ENCODE peak calls at places on chromosomes 2 and 18, in ten cellular contexts. P is AML-193; N is COLO829; B is cardiac fibroblast; Y is neuronal stem cell; W is pancreas; S is GM12865; H is AG09309; O is LoVo; D is stimulated activated CD4-positive, alpha-beta T cell treated with anti-CD3 and anti-CD28 coated beads, Interleukin-2, amount 100 ng/mL, for 48 hours. M is an unnamed sample.

GRCh38 chr2:56715670-56716069 is 531.9 kb downstream of the CCDC85A start:
- DNase-seq in D (no peak), W (no peak), N (no peak), S (no peak), B (no peak), H (no peak), P (no peak), Y (no peak), O (no peak), M (no peak)

GRCh38 chr2:197210450-197210849 is 100.1 kb downstream of the ANKRD44 start:
- DNase-seq in O (no peak), P (no peak), W (no peak), S (no peak), B (no peak), H (no peak), Y (no peak), N (no peak), D (no peak), M (no peak)

GRCh38 chr18:64379662-64380061 is 230.8 kb upstream of the LINC00305 start:
- DNase-seq in W (no peak), P (no peak), D (no peak), B (no peak), S (no peak), Y (no peak), N (no peak), H (no peak), O (no peak), M (no peak)

GRCh38 chr18:65938592-65939372 is 188.0 kb downstream of the CDH7 start:
- DNase-seq in W (no peak), H (no peak), P (peak; percentile 50), Y (no peak), O (no peak), S (peak; percentile 36), B (peak; percentile 7), D (no peak), N (peak; percentile 48), M (no peak)

GRCh38 chr2:10688921-10689807 is 611 bp downstream of the NOL10 start:
- DNase-seq in O (no peak), Y (peak; percentile 14), D (no peak), H (no peak), P (no peak), W (peak; percentile 42), N (no peak), B (no peak), S (no peak), M (peak; percentile 68)

GRCh38 chr2:216339456-216340279 is 32.6 kb downstream of the MARCHF4 start:
- DNase-seq in Y (peak; percentile 69), N (no peak), D (no peak), P (no peak), O (no peak), S (no peak), B (peak; percentile 87), H (no peak), W (no peak), M (peak; percentile 69)

GRCh38 chr2:169840747-169841142 is 13.5 kb downstream of the UBR3 start:
- DNase-seq in S (no peak), N (no peak), W (no peak), P (no peak), D (no peak), O (no peak), B (no peak), Y (no peak), H (no peak), M (no peak)

GRCh38 chr18:616380-616995 is 19.7 kb downstream of the CLUL1 start:
- DNase-seq in S (peak; percentile 40), N (peak; percentile 20), P (peak; percentile 53), W (no peak), B (peak; percentile 76), D (no peak), O (peak; percentile 62), H (no peak), Y (no peak), M (peak; percentile 30)

GRCh38 chr18:6785001-6785400 is 55.5 kb downstream of the ARHGAP28 start:
- DNase-seq in O (no peak), B (peak; percentile 25), H (no peak), W (no peak), S (no peak), D (no peak), N (no peak), Y (no peak), P (no peak), M (no peak)

GRCh38 chr2:193837368-193837767 is 1642.6 kb upstream of the TMEFF2 start:
- DNase-seq in B (peak; percentile 56), Y (no peak), P (no peak), S (no peak), H (peak; percentile 11), W (no peak), O (no peak), D (no peak), N (no peak), M (peak; percentile 27)

GRCh38 chr2:32947484-32948143 is 861 bp downstream of the LTBP1 start:
- DNase-seq in H (no peak), D (peak; percentile 6), W (peak; percentile 26), S (peak; percentile 41), B (peak; percentile 55), N (no peak), Y (peak; percentile 60), P (no peak), O (peak; percentile 50), M (peak; percentile 87)

GRCh38 chr2:117976581-117976980 is 37.3 kb downstream of the CCDC93 start:
- DNase-seq in S (no peak), H (no peak), N (no peak), Y (no peak), O (no peak), B (no peak), P (no peak), D (no peak), W (no peak), M (no peak)

GRCh38 chr2:240432430-240432819 is 3.0 kb upstream of the GPC1 start:
- DNase-seq in W (no peak), N (no peak), B (no peak), Y (no peak), P (no peak), O (no peak), D (no peak), H (no peak), S (no peak), M (peak; percentile 77)

GRCh38 chr2:19195681-19196080 is 162.7 kb downstream of the OSR1 start:
- DNase-seq in O (no peak), Y (no peak), P (no peak), B (no peak), H (no peak), D (no peak), S (no peak), W (no peak), N (no peak), M (no peak)

GRCh38 chr2:84849271-84849952 is 31.5 kb downstream of the TRABD2A start:
- DNase-seq in S (no peak), W (no peak), Y (no peak), P (no peak), B (no peak), O (peak; percentile 15), H (peak; percentile 32), D (no peak), N (no peak), M (no peak)

GRCh38 chr2:200156140-200156858 is 150.2 kb upstream of the SPATS2L start:
- DNase-seq in Y (no peak), W (no peak), H (peak; percentile 52), B (peak; percentile 79), P (no peak), D (no peak), S (no peak), O (peak; percentile 50), N (no peak), M (peak; percentile 35)

GRCh38 chr18:51278045-51278649 is 80.7 kb upstream of the MEX3C start:
- DNase-seq in W (peak; percentile 35), P (peak; percentile 53), H (no peak), N (peak; percentile 54), O (peak; percentile 23), S (peak; percentile 59), Y (peak; percentile 67), D (peak; percentile 52), B (peak; percentile 34), M (no peak)

GRCh38 chr18:35983818-35984217 is 11.3 kb downstream of the RMP24 start:
- DNase-seq in B (no peak), O (no peak), S (no peak), N (no peak), D (no peak), P (no peak), H (peak; percentile 32), W (no peak), Y (no peak), M (peak; percentile 88)

GRCh38 chr2:221532641-221533040 is 39.5 kb downstream of the EPHA4 start:
- DNase-seq in N (no peak), D (no peak), S (no peak), Y (no peak), W (no peak), P (no peak), O (no peak), H (no peak), B (no peak), M (no peak)

GRCh38 chr2:189142893-189143759 is 36.4 kb downstream of the COL5A2 start:
- DNase-seq in B (peak; percentile 32), O (peak; percentile 70), H (no peak), W (no peak), P (peak; percentile 58), Y (peak; percentile 39), D (peak; percentile 26), N (peak; percentile 27), S (peak; percentile 68), M (no peak)

GRCh38 chr18:35672897-35673296 is 91.4 kb downstream of the GALNT1 start:
- DNase-seq in O (no peak), P (no peak), N (no peak), W (no peak), S (no peak), D (no peak), B (peak; percentile 3), H (peak; percentile 8), Y (no peak), M (peak; percentile 31)

GRCh38 chr2:109381327-109381820 is 232.4 kb downstream of the SEPTIN10 start:
- DNase-seq in B (no peak), H (no peak), N (no peak), P (no peak), W (no peak), Y (no peak), S (no peak), O (no peak), D (no peak), M (no peak)

GRCh38 chr2:167289651-167290410 is 401.6 kb downstream of the XIRP2 start:
- DNase-seq in S (no peak), H (no peak), Y (no peak), W (no peak), N (no peak), O (no peak), D (no peak), P (no peak), B (no peak), M (no peak)

GRCh38 chr2:169676357-169676756 is 17.8 kb downstream of the CFAP210 start:
- DNase-seq in H (no peak), B (no peak), Y (no peak), S (no peak), W (no peak), D (no peak), P (no peak), O (no peak), N (no peak), M (no peak)

GRCh38 chr18:69968073-69968472 is 20.4 kb upstream of the CD226 start:
- DNase-seq in W (no peak), N (no peak), Y (no peak), S (no peak), B (no peak), D (no peak), O (no peak), H (no peak), P (no peak), M (no peak)

GRCh38 chr2:178219247-178219646 is 24.9 kb downstream of the OSBPL6 start:
- DNase-seq in S (no peak), D (no peak), Y (no peak), N (no peak), B (no peak), O (no peak), H (no peak), P (no peak), W (no peak), M (no peak)

GRCh38 chr2:6845312-6845711 is 20.4 kb downstream of the CMPK2 start:
- DNase-seq in W (no peak), D (peak; percentile 9), N (no peak), S (peak; percentile 18), O (no peak), Y (no peak), H (no peak), B (peak; percentile 31), P (no peak), M (no peak)

GRCh38 chr2:215705771-215706261 is 269.9 kb upstream of the FN1 start:
- DNase-seq in N (no peak), P (no peak), D (no peak), S (no peak), O (no peak), H (no peak), B (peak; percentile 51), Y (no peak), W (no peak), M (no peak)